ENCODE peak calls at places on chromosomes 4 and X, in nine cellular contexts. X is prostate gland, M is IMR-90, S is hepatocyte, H is adrenal gland, G is transverse colon, I is heart left ventricle, P is SJSA1, N is body of pancreas. R is an unnamed sample. For H3K4me1, the result is how much of the 10 kb centered on the place peaks cover.

GRCh38 chr4:122746485-122746965 is 14.0 kb downstream of the BBS12 start:
- DNase-seq in X (no peak), M (no peak), S (no peak), H (no peak), G (no peak), I (no peak), P (peak), N (no peak), R (no peak)

GRCh38 chr4:8325284-8325973 is 55.9 kb downstream of the HTRA3 start:
- DNase-seq in X (no peak), M (no peak), S (no peak), H (peak), G (no peak), I (peak), P (peak), N (no peak), R (no peak)

GRCh38 chr4:15043226-15043625 is 40.9 kb downstream of the CPEB2 start:
- DNase-seq in X (no peak), M (no peak), S (no peak), H (no peak), G (no peak), I (no peak), P (no peak), N (no peak), R (no peak)

GRCh38 chr4:39713691-39714090 is 15.8 kb downstream of the UBE2K start:
- DNase-seq in X (no peak), M (peak), S (no peak), H (no peak), G (no peak), I (no peak), P (no peak), N (no peak), R (peak)

GRCh38 chr4:155569960-155570515 is 96.6 kb upstream of the GUCY1A1 start:
- DNase-seq in X (no peak), M (peak), S (no peak), H (no peak), G (no peak), I (no peak), P (no peak), N (no peak), R (peak)

GRCh38 chrX:9171841-9172240 is 137.9 kb upstream of the FAM9B start:
- DNase-seq in X (no peak), M (peak), S (no peak), H (no peak), G (no peak), I (no peak), P (no peak), N (no peak), R (no peak)

GRCh38 chrX:10017866-10018265 is 50.7 kb downstream of the CLDN34 start:
- DNase-seq in X (peak), M (peak), S (peak), H (no peak), G (no peak), I (no peak), P (peak), N (no peak), R (peak)

GRCh38 chrX:151726751-151727150 is 7.8 kb upstream of the CNGA2 start:
- DNase-seq in X (no peak), M (no peak), S (no peak), H (no peak), G (no peak), I (no peak), P (no peak), N (no peak), R (no peak)

GRCh38 chr4:164700471-164700870 is 53.5 kb upstream of the SMIM31 start:
- DNase-seq in X (peak), M (no peak), S (no peak), H (no peak), G (no peak), I (no peak), P (peak), N (no peak), R (no peak)

GRCh38 chr4:104592894-104593470 is 98.3 kb upstream of the CXXC4 start:
- DNase-seq in X (no peak), M (peak), S (peak), H (peak), G (no peak), I (no peak), P (no peak), N (no peak), R (no peak)

GRCh38 chr4:38949416-38950051 is 81.9 kb downstream of the FAM114A1 start:
- DNase-seq in X (no peak), M (peak), S (no peak), H (no peak), G (no peak), I (no peak), P (no peak), N (no peak), R (peak)

GRCh38 chr4:68250151-68250930 is 4.8 kb upstream of the TMPRSS11B start:
- DNase-seq in X (no peak), M (no peak), S (no peak), H (no peak), G (no peak), I (no peak), P (no peak), N (no peak), R (no peak)

GRCh38 chr4:73662709-73663546 is 42.7 kb upstream of the RASSF6 start:
- DNase-seq in X (no peak), M (peak), S (peak), H (no peak), G (no peak), I (no peak), P (no peak), N (no peak), R (peak)

GRCh38 chr4:101972791-101973190 is 182.3 kb downstream of the BANK1 start:
- DNase-seq in X (no peak), M (no peak), S (no peak), H (no peak), G (no peak), I (no peak), P (no peak), N (no peak), R (no peak)

GRCh38 chrX:102516314-102516936 is at the start of gene TMSB15A:
- DNase-seq in X (peak), M (peak), S (peak), H (peak), G (peak), I (peak), P (peak), N (peak), R (peak)

GRCh38 chr4:138235419-138235952 is 6.7 kb downstream of the SLC7A11 start:
- DNase-seq in X (no peak), M (peak), S (no peak), H (no peak), G (no peak), I (no peak), P (no peak), N (no peak), R (peak)

GRCh38 chr4:35105486-35105885 is 1138.8 kb downstream of the ARAP2 start:
- DNase-seq in X (no peak), M (no peak), S (no peak), H (no peak), G (no peak), I (no peak), P (no peak), N (no peak), R (no peak)

GRCh38 chrX:135522878-135523693 is 2.6 kb downstream of the INTS6L start:
- DNase-seq in X (no peak), M (no peak), S (no peak), H (no peak), G (no peak), I (no peak), P (no peak), N (no peak), R (no peak)

GRCh38 chrX:96394566-96394965 is 290.1 kb upstream of the DIAPH2 start:
- DNase-seq in X (no peak), M (peak), S (no peak), H (no peak), G (no peak), I (no peak), P (no peak), N (no peak), R (peak)

GRCh38 chr4:114384629-114385028 is 214.0 kb upstream of the UGT8 start:
- DNase-seq in X (no peak), M (peak), S (peak), H (no peak), G (no peak), I (no peak), P (no peak), N (no peak), R (peak)

GRCh38 chr4:92303621-92304027 is at the start of gene GRID2:
- DNase-seq in X (no peak), M (peak), S (peak), H (no peak), G (no peak), I (no peak), P (no peak), N (no peak), R (peak)

GRCh38 chrX:150100261-150100660 is 162.0 kb upstream of the EOLA2 start:
- DNase-seq in X (no peak), M (peak), S (no peak), H (no peak), G (no peak), I (no peak), P (no peak), N (no peak), R (peak)

DNA sequence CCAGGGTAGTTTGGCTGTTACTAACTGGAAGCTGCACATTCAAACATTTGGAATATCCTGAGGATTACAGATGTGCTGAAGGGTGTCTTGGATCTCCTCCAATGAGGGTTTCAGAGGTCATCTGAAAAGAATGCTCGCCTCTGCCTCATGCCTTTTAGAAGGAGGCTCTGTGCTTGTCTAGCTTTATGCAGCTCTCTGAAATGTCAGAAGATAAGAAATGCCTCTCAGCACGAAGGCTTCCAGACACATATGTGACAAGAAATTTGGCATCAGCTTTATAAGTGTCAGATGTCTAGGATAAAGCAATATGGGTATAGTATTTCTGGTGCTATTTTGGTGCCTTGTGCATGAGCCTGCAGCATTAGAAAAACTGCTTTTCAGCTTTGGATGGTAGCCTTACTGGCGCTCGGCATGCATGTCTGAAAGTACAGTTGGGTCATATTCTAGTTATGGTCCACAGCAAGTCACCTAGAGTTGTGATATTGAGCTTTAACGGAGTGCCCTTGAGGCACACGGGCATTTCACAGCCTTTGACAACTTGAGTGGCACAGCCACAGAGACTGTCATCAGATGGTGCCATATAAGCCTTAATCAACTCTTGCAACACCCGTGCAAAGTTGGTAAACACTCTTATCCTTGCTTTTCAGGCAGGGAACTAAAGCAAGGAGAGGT is 70.8 kb upstream of the PGRMC2 start:
- DNase-seq in X (no peak), M (peak), S (peak), H (peak), G (no peak), I (peak), P (peak), N (no peak), R (peak)
- H3K4me1 ChIP-seq in X (under half), M (under half), S (under half), H (under half), G (under half), I (under half), P (half or more), N (under half), R (under half)

DNA sequence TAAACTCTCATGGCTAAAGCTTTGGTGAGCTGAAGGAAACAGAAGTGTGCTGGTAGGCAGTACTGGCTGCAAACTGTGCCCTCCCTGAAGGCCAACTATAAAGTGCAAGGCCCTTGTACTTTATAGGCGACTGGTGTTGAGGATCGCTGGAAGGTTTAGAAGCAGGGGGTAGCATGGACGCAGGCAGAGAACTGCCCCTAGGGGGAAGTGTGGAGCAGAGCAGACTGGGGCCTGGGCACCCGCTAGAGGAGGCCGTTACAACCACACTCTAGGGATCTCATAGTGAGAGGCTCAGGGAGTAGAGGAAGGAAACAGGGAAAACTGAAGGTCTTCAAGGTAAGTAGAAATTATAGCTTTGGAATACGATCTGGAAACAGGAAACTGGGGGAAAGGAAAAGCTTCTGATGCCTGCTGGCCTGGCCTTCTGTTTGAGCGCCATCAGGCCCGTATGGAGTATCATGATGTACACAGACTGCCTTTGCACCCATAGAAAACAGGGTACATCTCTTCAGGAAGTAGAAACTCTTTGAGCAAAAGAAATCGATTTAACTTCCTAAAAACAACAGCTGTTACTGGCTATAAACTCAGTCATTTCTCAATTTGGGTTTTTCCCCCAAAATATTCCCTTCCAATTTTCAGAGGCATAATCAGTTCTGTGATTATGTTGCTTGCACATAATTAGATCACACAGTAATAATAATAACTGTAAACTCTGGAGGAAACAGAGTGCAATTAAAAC is 23.9 kb upstream of the TMSB4X start:
- DNase-seq in X (no peak), M (no peak), S (peak), H (no peak), G (peak), I (no peak), P (no peak), N (no peak), R (no peak)
- H3K4me1 ChIP-seq in X (under half), M (under half), S (under half), H (under half), G (under half), I (under half), P (under half), N (under half), R (under half)

DNA sequence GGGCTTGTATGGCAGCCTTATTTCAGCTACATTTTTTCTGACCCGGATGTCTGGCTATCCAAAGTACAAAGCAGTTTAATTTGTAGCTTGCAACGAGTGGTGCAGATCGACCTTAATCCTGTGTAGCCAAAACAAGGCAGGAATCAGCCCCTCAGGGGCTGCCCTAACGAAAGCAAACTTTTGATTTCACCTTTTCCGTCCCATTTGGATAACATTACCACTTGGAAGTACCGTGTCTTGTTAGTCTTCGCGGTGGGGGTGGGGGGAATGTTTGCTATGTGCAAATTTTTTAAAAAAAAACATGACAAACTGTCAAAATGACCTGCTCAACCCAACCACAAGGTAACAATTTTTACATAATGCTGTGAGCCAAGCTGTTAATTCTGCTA is 766 bp upstream of the DNAJB14 start:
- DNase-seq in X (no peak), M (no peak), S (no peak), H (no peak), G (no peak), I (no peak), P (no peak), N (no peak), R (no peak)
- H3K4me1 ChIP-seq in X (under half), M (under half), S (under half), H (under half), G (under half), I (half or more), P (under half), N (under half), R (under half)

GRCh38 chr4:186687263-186687662 is 36.4 kb downstream of the FAT1 start:
- DNase-seq in X (no peak), M (no peak), S (no peak), H (no peak), G (no peak), I (no peak), P (no peak), N (no peak), R (no peak)
- H3K4me1 ChIP-seq in X (under half), M (under half), S (under half), H (under half), G (under half), I (under half), P (under half), N (under half), R (under half)

DNA sequence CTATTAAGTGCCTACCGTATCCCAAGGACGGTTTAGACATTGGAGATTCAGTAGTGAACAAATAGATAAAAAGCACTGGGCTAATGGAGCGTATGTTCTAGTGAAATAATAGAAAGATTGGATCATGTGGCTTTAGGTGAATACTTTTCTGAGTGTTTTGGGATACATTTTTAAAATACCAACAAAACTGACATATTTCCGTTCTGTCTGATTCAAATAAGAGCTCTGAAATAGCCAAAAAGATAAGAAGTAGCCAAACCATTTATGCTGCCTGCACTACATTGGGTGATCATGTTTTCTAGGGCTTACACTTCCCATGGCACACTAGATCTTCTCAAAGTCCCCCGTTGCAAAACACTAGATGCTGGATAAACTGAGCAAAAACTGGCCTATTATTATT is 14.2 kb downstream of the IGFBP7 start:
- DNase-seq in X (no peak), M (no peak), S (no peak), H (no peak), G (no peak), I (no peak), P (no peak), N (no peak), R (no peak)
- H3K4me1 ChIP-seq in X (under half), M (under half), S (under half), H (under half), G (under half), I (half or more), P (half or more), N (under half), R (half or more)

GRCh38 chr4:159178147-159178541 is 75.3 kb downstream of the RAPGEF2 start:
- DNase-seq in X (no peak), M (peak), S (no peak), H (no peak), G (no peak), I (no peak), P (no peak), N (no peak), R (peak)

GRCh38 chr4:159175989-159176375 is 73.1 kb downstream of the RAPGEF2 start:
- DNase-seq in X (no peak), M (no peak), S (no peak), H (no peak), G (no peak), I (no peak), P (no peak), N (no peak), R (no peak)

GRCh38 chr4:159179310-159179958 is 76.6 kb downstream of the RAPGEF2 start:
- DNase-seq in X (no peak), M (no peak), S (no peak), H (no peak), G (no peak), I (no peak), P (no peak), N (no peak), R (peak)

GRCh38 chr4:159175165-159175988 is 72.5 kb downstream of the RAPGEF2 start:
- DNase-seq in X (peak), M (peak), S (peak), H (peak), G (peak), I (peak), P (peak), N (peak), R (peak)

GRCh38 chr4:159177265-159178146 is 74.6 kb downstream of the RAPGEF2 start:
- DNase-seq in X (no peak), M (no peak), S (no peak), H (no peak), G (no peak), I (no peak), P (no peak), N (no peak), R (no peak)
- H3K4me1 ChIP-seq in X (under half), M (under half), S (under half), H (under half), G (under half), I (half or more), P (under half), N (under half), R (under half)

GRCh38 chr4:169160825-169161224 is 109.9 kb downstream of the SH3RF1 start:
- DNase-seq in X (no peak), M (no peak), S (no peak), H (peak), G (no peak), I (no peak), P (no peak), N (no peak), R (peak)

GRCh38 chr4:169158046-169158445 is 112.7 kb downstream of the SH3RF1 start:
- DNase-seq in X (no peak), M (no peak), S (no peak), H (no peak), G (no peak), I (no peak), P (no peak), N (no peak), R (no peak)

GRCh38 chr4:169156392-169156791 is 114.4 kb downstream of the SH3RF1 start:
- DNase-seq in X (no peak), M (no peak), S (no peak), H (no peak), G (no peak), I (no peak), P (no peak), N (no peak), R (no peak)

GRCh38 chr4:169158860-169159259 is 111.9 kb downstream of the SH3RF1 start:
- DNase-seq in X (no peak), M (no peak), S (no peak), H (no peak), G (no peak), I (no peak), P (no peak), N (no peak), R (no peak)

DNA sequence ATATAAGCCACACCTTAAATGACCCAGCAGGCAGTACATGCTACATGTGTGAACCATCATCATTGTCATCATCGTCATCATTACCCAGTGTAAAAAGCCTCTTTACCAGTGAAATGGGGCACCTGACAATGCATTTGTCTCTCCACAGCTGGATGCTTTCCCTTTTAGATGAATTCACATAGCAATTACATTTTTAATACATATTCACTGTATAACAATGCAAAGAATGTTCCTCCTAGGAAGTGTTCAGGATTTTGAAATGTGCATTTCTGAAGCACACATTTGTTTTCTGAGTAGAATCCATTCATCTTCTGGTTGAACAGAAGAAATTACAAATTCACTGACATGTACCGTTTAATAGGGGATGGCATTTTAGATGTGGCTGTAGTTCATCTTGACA is 111.1 kb downstream of the SH3RF1 start:
- DNase-seq in X (no peak), M (peak), S (no peak), H (no peak), G (no peak), I (no peak), P (no peak), N (no peak), R (peak)
- H3K4me1 ChIP-seq in X (under half), M (under half), S (under half), H (under half), G (under half), I (under half), P (under half), N (under half), R (under half)